ENCODE peak calls at places on chromosomes 12 and 14, in nine cellular contexts. F is osteocyte; Z is thoracic aorta; H is WTC11; S is fibroblast of the aortic adventitia; G is breast epithelium; U is CD8-positive, alpha-beta T cell; D is glutamatergic neuron; A is stomach. C is an unnamed sample.

GRCh38 chr12:53950441-53950781 is 4.3 kb upstream of the HOXC12 start:
- DNase-seq in G (no peak), U (no peak), S (no peak), Z (no peak), F (no peak), A (no peak), D (no peak), H (no peak), C (no peak)

GRCh38 chr12:32887058-32887457 is 9.5 kb downstream of the PKP2 start:
- DNase-seq in D (no peak), H (no peak), G (no peak), Z (no peak), F (no peak), S (no peak), A (no peak), U (no peak), C (no peak)

GRCh38 chr12:52032431-52032796 is 18.8 kb upstream of the NR4A1 start:
- DNase-seq in A (peak), U (no peak), S (peak), G (peak), H (no peak), F (no peak), D (no peak), Z (peak), C (peak)

GRCh38 chr14:20477211-20477876 is 8.1 kb downstream of the PNP start:
- DNase-seq in D (no peak), H (no peak), G (no peak), Z (no peak), U (peak), S (peak), A (peak), F (no peak), C (peak)

GRCh38 chr14:72577521-72577920 is 316.4 kb downstream of the DPF3 start:
- DNase-seq in S (no peak), U (no peak), G (no peak), D (no peak), Z (no peak), F (no peak), A (no peak), H (no peak), C (no peak)

GRCh38 chr12:80064269-80064668 is 35.1 kb upstream of the OTOGL start:
- DNase-seq in S (no peak), Z (no peak), U (no peak), F (no peak), H (no peak), A (no peak), D (no peak), G (no peak), C (peak)

GRCh38 chr14:46490150-46490769 is 161.3 kb downstream of the RPL10L start:
- DNase-seq in H (peak), F (no peak), G (no peak), U (no peak), S (no peak), Z (no peak), D (no peak), A (no peak), C (no peak)

GRCh38 chr12:57513266-57513665 is 7.0 kb downstream of the DDIT3 start:
- DNase-seq in A (no peak), G (no peak), Z (no peak), H (no peak), S (no peak), U (no peak), F (no peak), D (no peak), C (no peak)

GRCh38 chr12:92417343-92417742 is 271.7 kb upstream of the BTG1 start:
- DNase-seq in U (no peak), A (no peak), H (no peak), S (no peak), D (no peak), G (no peak), Z (no peak), F (no peak), C (no peak)

GRCh38 chr14:65940056-65940735 is 527.7 kb downstream of the FUT8 start:
- DNase-seq in Z (no peak), S (no peak), G (no peak), H (no peak), F (no peak), D (peak), A (no peak), U (no peak), C (peak)

GRCh38 chr12:54075974-54076373 is 22.3 kb downstream of the HOXC4 start:
- DNase-seq in G (no peak), Z (no peak), A (no peak), F (no peak), D (no peak), U (no peak), H (peak), S (no peak), C (no peak)

GRCh38 chr14:99727096-99727870 is 43.2 kb downstream of the CYP46A1 start:
- DNase-seq in Z (no peak), H (no peak), U (no peak), G (no peak), F (peak), D (no peak), A (peak), S (no peak), C (no peak)

GRCh38 chr14:91325211-91325610 is 80.7 kb upstream of the GPR68 start:
- DNase-seq in H (no peak), G (no peak), F (no peak), S (no peak), D (no peak), A (no peak), Z (no peak), U (no peak), C (no peak)

GRCh38 chr12:45670339-45671065 is 59.0 kb upstream of the ARID2 start:
- DNase-seq in G (no peak), F (no peak), S (no peak), H (no peak), D (no peak), Z (no peak), U (no peak), A (no peak), C (no peak)

GRCh38 chr12:121860257-121860656 is 1.6 kb upstream of the HPD start:
- DNase-seq in S (no peak), A (no peak), F (no peak), U (no peak), H (no peak), G (no peak), D (no peak), Z (no peak), C (no peak)

GRCh38 chr12:124532947-124533346 is 34.5 kb downstream of the NCOR2 start:
- DNase-seq in S (no peak), G (no peak), Z (no peak), F (no peak), U (no peak), H (no peak), A (no peak), D (no peak), C (no peak)

GRCh38 chr12:48969847-48970701 is 1.5 kb downstream of the WNT10B start:
- DNase-seq in S (no peak), F (no peak), U (no peak), H (peak), D (peak), Z (no peak), A (no peak), G (no peak), C (no peak)
- TF ChIP-seq CTCF in S (no peak), F (peak), U (no peak), H (no peak), D (no peak), Z (no peak), A (no peak), G (no peak), C (no peak)

DNA sequence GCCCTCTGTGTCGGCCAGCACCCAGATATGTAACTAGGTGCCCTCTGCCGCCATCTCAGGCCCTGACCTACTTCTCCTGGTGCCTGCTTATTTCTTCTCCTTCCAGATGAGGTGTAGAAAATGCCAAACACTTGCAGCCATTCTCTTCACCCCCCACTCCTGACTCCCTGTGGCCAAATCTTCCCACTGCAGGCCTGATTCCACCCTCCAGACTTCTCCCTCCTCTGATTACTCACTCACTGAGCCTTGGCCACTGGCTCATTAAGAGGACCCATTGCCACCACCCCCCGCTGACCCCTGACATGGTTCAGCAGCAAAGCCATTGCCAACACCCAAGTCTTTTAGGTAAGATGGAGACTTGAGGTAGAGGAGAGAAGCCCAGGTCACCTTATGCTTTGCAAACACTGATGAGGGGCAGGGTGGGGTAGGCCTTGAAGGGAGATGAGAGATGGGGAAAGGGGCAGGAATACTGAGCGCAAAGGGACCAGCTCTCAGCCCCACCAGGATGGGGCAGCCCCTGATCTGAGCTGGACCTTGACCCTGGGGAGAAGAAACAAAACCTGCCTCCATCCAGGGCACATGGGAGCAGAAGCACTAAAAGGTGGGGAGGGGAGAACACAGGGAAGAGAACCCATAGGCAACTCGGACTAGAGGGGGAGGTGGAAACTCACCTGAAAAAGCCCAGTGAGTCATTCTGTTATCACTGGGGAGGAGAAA is 25.1 kb upstream of the ANO2 start:
- DNase-seq in S (no peak), H (no peak), Z (no peak), U (no peak), G (no peak), D (no peak), A (no peak), F (peak), C (no peak)
- TF ChIP-seq CTCF in S (peak), H (no peak), Z (no peak), U (no peak), G (no peak), D (no peak), A (no peak), F (no peak), C (no peak)

DNA sequence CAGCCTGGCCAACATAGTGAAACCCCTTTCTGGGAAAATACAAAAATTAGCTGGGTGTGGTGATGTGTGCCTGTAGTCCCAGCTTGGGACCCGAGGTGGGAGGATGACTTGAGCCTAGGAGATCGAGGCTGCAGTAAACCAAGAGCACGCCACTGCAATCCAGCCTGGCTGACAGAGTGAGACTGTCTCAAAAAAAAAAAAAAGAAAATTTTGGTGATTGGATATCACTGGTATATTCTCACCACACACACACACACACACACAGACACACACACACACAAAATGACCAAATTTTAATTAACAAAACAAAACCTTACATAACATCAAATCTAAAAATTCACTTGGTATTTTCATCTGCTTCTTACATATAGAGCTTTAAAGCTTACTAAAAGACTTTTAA is 3.4 kb upstream of the FAM177A1 start:
- DNase-seq in S (no peak), D (no peak), H (no peak), U (no peak), A (no peak), G (no peak), Z (no peak), F (no peak), C (no peak)
- TF ChIP-seq CTCF in S (no peak), D (no peak), H (no peak), U (no peak), A (no peak), G (no peak), Z (no peak), F (no peak), C (no peak)

GRCh38 chr12:25960176-25960575 is 1.7 kb downstream of the RASSF8 start:
- DNase-seq in A (no peak), D (peak), U (no peak), F (no peak), Z (no peak), S (peak), H (no peak), G (no peak), C (peak)
- TF ChIP-seq CTCF in A (no peak), D (no peak), U (no peak), F (peak), Z (no peak), S (peak), H (no peak), G (no peak), C (peak)

GRCh38 chr14:104359969-104360442 is 219.6 kb upstream of the C14orf180 start:
- DNase-seq in H (no peak), Z (no peak), U (no peak), D (no peak), A (no peak), G (no peak), S (no peak), F (no peak), C (no peak)

GRCh38 chr14:104359301-104359968 is 220.1 kb upstream of the C14orf180 start:
- DNase-seq in Z (no peak), G (no peak), D (no peak), U (no peak), A (no peak), H (no peak), S (no peak), F (no peak), C (no peak)

GRCh38 chr14:104356738-104357688 is 218.6 kb downstream of the KIF26A start:
- DNase-seq in A (no peak), U (no peak), Z (no peak), F (no peak), H (peak), G (no peak), D (no peak), S (no peak), C (no peak)

GRCh38 chr14:104357689-104358527 is 219.5 kb downstream of the KIF26A start:
- DNase-seq in H (no peak), A (peak), D (no peak), Z (no peak), G (no peak), S (no peak), U (no peak), F (no peak), C (no peak)

GRCh38 chr14:104358528-104359300 is 220.3 kb downstream of the KIF26A start:
- DNase-seq in A (peak), H (no peak), F (no peak), Z (no peak), S (no peak), G (no peak), U (no peak), D (peak), C (no peak)
- TF ChIP-seq CTCF in A (no peak), H (no peak), F (no peak), Z (no peak), S (no peak), G (no peak), U (no peak), D (no peak), C (no peak)

GRCh38 chr12:127899981-127900380 is 367.0 kb upstream of the TMEM132C start:
- DNase-seq in U (no peak), A (no peak), G (no peak), D (no peak), F (no peak), Z (no peak), S (no peak), H (no peak), C (no peak)

GRCh38 chr12:127898616-127899015 is 368.4 kb upstream of the TMEM132C start:
- DNase-seq in D (no peak), F (no peak), S (no peak), H (no peak), A (no peak), G (no peak), Z (no peak), U (no peak), C (no peak)

GRCh38 chr12:127888948-127889347 is 378.0 kb upstream of the TMEM132C start:
- DNase-seq in A (no peak), U (no peak), S (peak), F (no peak), H (no peak), D (no peak), Z (no peak), G (no peak), C (no peak)

GRCh38 chr12:127893875-127894635 is 372.9 kb upstream of the TMEM132C start:
- DNase-seq in F (no peak), A (no peak), G (no peak), H (no peak), S (peak), D (peak), U (no peak), Z (no peak), C (no peak)
- TF ChIP-seq CTCF in F (peak), A (no peak), G (no peak), H (no peak), S (peak), D (peak), U (no peak), Z (no peak), C (no peak)

GRCh38 chr14:103332143-103332919 is 1.7 kb upstream of the EIF5 start:
- DNase-seq in Z (no peak), G (no peak), S (no peak), U (no peak), H (no peak), D (no peak), A (no peak), F (no peak), C (no peak)

GRCh38 chr14:103334644-103335603 is 887 bp downstream of the EIF5 start:
- DNase-seq in D (peak), G (peak), Z (peak), A (peak), F (peak), H (peak), S (peak), U (peak), C (peak)

GRCh38 chr14:103330536-103330935 is 3.5 kb upstream of the EIF5 start:
- DNase-seq in D (no peak), H (no peak), S (no peak), A (no peak), U (no peak), G (no peak), F (no peak), Z (no peak), C (no peak)

GRCh38 chr14:103336191-103336590 is 2.2 kb downstream of the EIF5 start:
- DNase-seq in D (no peak), Z (no peak), H (no peak), A (no peak), U (no peak), G (no peak), S (no peak), F (no peak), C (no peak)

GRCh38 chr14:103333754-103334643 is at the start of gene EIF5:
- DNase-seq in D (peak), Z (peak), S (peak), F (peak), G (peak), H (peak), A (peak), U (peak), C (peak)
- TF ChIP-seq CTCF in D (peak), Z (peak), S (peak), F (peak), G (peak), H (no peak), A (peak), U (peak), C (peak)

GRCh38 chr12:6335451-6336078 is 6.3 kb downstream of the TNFRSF1A start:
- DNase-seq in G (peak), D (no peak), U (peak), Z (peak), S (peak), H (peak), A (peak), F (no peak), C (peak)
- TF ChIP-seq CTCF in G (peak), D (no peak), U (peak), Z (peak), S (peak), H (no peak), A (peak), F (peak), C (peak)

DNA sequence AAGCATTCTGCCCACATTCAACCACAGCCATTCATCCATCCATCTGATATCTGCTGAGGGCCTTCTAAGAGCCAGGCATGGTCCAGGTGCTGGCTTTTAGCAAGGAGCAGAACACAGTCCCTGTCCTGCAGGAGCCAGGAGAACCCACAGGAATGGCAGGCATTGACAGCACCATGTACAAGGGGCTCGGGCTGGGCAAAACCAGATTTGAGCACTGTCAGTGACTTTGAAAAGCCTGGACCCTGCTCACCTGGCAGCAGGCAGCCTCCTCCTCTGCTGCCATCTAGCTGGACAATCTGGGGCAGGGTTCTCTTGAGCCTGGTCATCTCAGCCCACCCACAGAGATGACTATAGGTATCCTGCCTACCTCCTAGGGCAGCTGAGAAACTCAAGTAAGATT is 136.9 kb downstream of the ZFP36L1 start:
- DNase-seq in F (peak), S (no peak), U (no peak), D (no peak), Z (no peak), A (no peak), G (peak), H (no peak), C (no peak)
- TF ChIP-seq CTCF in F (peak), S (peak), U (no peak), D (no peak), Z (no peak), A (peak), G (no peak), H (no peak), C (no peak)

C was measured in cardiac fibroblast.